ENCODE peak calls at places on chromosome 7, in five cellular contexts. W is heart left ventricle, C is Calu3, L is mucosa of descending colon, J is tibial nerve. E is an unnamed sample.
A peak's percentile ranks its signal among the peaks of the same experiment; 100 is the strongest.

GRCh38 chr7:83936056-83936703 is 258.4 kb downstream of the SEMA3A start:
- DNase-seq in W (peak; percentile 55), C (peak; percentile 56), L (peak; percentile 71), J (peak; percentile 50), E (peak; percentile 68)

GRCh38 chr7:27151341-27151944 is 940 bp downstream of the HOXA3 start:
- DNase-seq in W (peak; percentile 54), C (peak; percentile 50), L (no peak), J (no peak), E (peak; percentile 35)

GRCh38 chr7:55065511-55066229 is 46.9 kb downstream of the EGFR start:
- DNase-seq in W (no peak), C (peak; percentile 57), L (no peak), J (no peak), E (peak; percentile 16)

GRCh38 chr7:45031829-45032228 is 31.8 kb downstream of the CCM2 start:
- DNase-seq in W (no peak), C (no peak), L (no peak), J (no peak), E (no peak)

GRCh38 chr7:87574630-87575029 is 26.1 kb downstream of the ABCB1 start:
- DNase-seq in W (no peak), C (no peak), L (no peak), J (no peak), E (no peak)

GRCh38 chr7:36583318-36583717 is 141.0 kb downstream of the AOAH start:
- DNase-seq in W (no peak), C (no peak), L (no peak), J (no peak), E (no peak)

GRCh38 chr7:135168489-135169140 is 1.9 kb downstream of the CYREN start:
- DNase-seq in W (no peak), C (no peak), L (no peak), J (no peak), E (no peak)

GRCh38 chr7:94109556-94109955 is 105.4 kb upstream of the BET1 start:
- DNase-seq in W (no peak), C (no peak), L (no peak), J (no peak), E (no peak)

GRCh38 chr7:148894596-148894995 is 10.5 kb upstream of the EZH2 start:
- DNase-seq in W (no peak), C (no peak), L (no peak), J (no peak), E (no peak)

GRCh38 chr7:12320241-12320640 is 83.4 kb downstream of the VWDE start:
- DNase-seq in W (no peak), C (no peak), L (no peak), J (no peak), E (no peak)

GRCh38 chr7:147071536-147071935 is 954.9 kb downstream of the CNTNAP2 start:
- DNase-seq in W (no peak), C (no peak), L (no peak), J (no peak), E (no peak)

GRCh38 chr7:104976966-104977636 is 36.9 kb upstream of the KMT2E start:
- DNase-seq in W (no peak), C (no peak), L (no peak), J (no peak), E (no peak)

GRCh38 chr7:106329971-106330733 is 45.4 kb upstream of the NAMPT start:
- DNase-seq in W (no peak), C (peak; percentile 11), L (no peak), J (no peak), E (no peak)

GRCh38 chr7:92622680-92623079 is 32.5 kb upstream of the FAM133B start:
- DNase-seq in W (no peak), C (no peak), L (no peak), J (no peak), E (no peak)

GRCh38 chr7:155911471-155912105 is 99.3 kb upstream of the SHH start:
- DNase-seq in W (no peak), C (no peak), L (peak; percentile 29), J (no peak), E (no peak)

GRCh38 chr7:157932498-157933218 is 595.9 kb downstream of the DNAJB6 start:
- DNase-seq in W (no peak), C (no peak), L (no peak), J (no peak), E (no peak)

GRCh38 chr7:128137096-128137655 is 103.9 kb upstream of the LEP start:
- DNase-seq in W (no peak), C (no peak), L (no peak), J (no peak), E (no peak)

GRCh38 chr7:103093429-103093828 is 18.5 kb downstream of the ARMC10 start:
- DNase-seq in W (no peak), C (no peak), L (no peak), J (no peak), E (no peak)

DNA sequence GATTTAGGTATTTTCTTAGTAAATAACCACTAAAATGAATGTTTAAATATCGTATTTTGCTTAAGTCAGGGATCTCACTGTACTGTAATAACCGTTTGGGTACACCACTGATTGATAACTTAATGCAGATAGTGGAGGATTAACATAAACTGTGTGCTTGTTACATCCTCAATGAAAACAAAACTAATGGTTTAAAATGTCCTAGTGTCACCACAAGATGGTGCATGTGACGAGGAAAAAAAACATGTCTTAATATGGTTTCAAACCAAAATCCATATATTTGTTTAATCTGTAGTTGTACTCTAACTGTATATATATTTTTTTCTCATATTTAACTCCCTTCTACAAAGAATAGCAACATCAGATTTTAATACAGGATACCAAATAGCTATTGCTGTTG is 19.2 kb downstream of the ARMC10 start:
- DNase-seq in W (no peak), C (no peak), L (no peak), J (no peak), E (no peak)
- TF ChIP-seq CTCF in W (no peak), C (no peak), L (no peak), J (no peak), E (no peak)

GRCh38 chr7:21966271-21966670 is 20.6 kb upstream of the CDCA7L start:
- DNase-seq in W (no peak), C (no peak), L (no peak), J (no peak), E (no peak)
- TF ChIP-seq CTCF in W (no peak), C (no peak), L (no peak), J (no peak), E (no peak)

GRCh38 chr7:95469187-95469586 is 16.6 kb upstream of the ASB4 start:
- DNase-seq in W (no peak), C (no peak), L (no peak), J (no peak), E (no peak)
- TF ChIP-seq CTCF in W (no peak), C (no peak), L (no peak), J (no peak), E (no peak)

GRCh38 chr7:132558815-132559214 is 17.5 kb downstream of the PLXNA4 start:
- DNase-seq in W (no peak), C (no peak), L (no peak), J (no peak), E (no peak)
- TF ChIP-seq CTCF in W (no peak), C (no peak), L (no peak), J (no peak), E (no peak)

DNA sequence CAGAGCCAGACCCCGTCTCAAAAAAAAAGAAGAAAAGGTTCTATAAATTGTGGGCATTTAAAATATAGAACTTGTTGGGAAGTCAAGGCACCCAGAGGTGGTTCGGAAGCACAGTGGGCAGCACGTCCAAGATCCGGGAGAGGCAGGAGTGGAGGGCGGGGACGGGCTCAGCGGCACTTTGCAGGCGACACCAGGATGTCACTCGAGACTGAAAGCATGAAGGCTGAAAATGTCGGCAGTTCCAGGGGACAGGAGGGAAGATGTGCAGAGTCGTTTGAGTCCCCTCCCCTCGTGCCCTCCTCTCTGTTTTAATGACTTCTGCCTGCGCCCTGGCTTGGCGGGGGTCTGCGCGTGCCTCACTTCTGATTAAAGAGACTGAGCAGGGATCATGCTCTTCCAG is 30.6 kb downstream of the IQCE start:
- DNase-seq in W (no peak), C (no peak), L (no peak), J (no peak), E (no peak)
- TF ChIP-seq CTCF in W (no peak), C (no peak), L (no peak), J (no peak), E (no peak)

DNA sequence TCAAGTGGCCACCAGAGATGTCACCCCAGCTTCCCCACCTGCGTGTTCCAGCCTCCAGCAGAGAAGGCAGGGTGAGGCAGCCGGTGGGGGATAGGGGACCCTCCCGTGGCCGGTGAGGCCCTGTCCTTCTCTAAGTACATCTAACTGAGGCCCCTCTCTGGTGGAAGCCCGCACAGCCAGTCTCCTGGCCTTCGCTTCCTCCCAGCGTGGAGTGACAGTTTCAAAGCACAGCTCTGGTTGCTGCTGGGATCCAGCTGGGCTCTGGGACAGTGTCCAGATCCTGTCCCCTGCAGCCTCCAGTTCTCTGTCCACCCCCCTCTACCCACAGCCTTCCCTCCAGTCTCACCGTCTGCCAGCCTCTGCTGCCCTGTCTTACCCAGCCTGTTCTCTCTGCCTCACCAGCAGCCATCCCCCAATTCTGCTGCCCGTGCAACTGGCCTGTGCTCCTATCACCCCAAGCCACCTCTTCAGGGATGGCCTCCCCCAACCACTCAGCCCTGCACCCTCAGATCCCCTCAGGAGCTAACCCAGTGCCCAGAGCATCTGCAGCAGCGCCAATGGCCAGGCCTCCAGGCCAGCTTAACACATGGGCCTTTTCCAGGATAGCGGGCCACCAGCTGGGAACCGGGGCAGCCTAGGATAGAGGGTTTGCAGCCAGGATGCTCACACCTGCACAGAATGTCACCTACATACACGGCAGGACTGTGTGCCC is 16.3 kb upstream of the SH2B2 start:
- DNase-seq in W (no peak), C (no peak), L (no peak), J (no peak), E (no peak)
- TF ChIP-seq CTCF in W (no peak), C (no peak), L (no peak), J (no peak), E (no peak)

GRCh38 chr7:128311-129080 is 63.9 kb upstream of the FAM20C start:
- DNase-seq in W (no peak), C (no peak), L (no peak), J (no peak), E (no peak)
- TF ChIP-seq CTCF in W (no peak), C (no peak), L (no peak), J (no peak), E (no peak)

GRCh38 chr7:114405427-114405826 is 9.2 kb upstream of the FOXP2 start:
- DNase-seq in W (no peak), C (no peak), L (no peak), J (no peak), E (no peak)
- TF ChIP-seq CTCF in W (peak; percentile 38), C (peak; percentile 55), L (no peak), J (peak; percentile 42), E (peak; percentile 57)

DNA sequence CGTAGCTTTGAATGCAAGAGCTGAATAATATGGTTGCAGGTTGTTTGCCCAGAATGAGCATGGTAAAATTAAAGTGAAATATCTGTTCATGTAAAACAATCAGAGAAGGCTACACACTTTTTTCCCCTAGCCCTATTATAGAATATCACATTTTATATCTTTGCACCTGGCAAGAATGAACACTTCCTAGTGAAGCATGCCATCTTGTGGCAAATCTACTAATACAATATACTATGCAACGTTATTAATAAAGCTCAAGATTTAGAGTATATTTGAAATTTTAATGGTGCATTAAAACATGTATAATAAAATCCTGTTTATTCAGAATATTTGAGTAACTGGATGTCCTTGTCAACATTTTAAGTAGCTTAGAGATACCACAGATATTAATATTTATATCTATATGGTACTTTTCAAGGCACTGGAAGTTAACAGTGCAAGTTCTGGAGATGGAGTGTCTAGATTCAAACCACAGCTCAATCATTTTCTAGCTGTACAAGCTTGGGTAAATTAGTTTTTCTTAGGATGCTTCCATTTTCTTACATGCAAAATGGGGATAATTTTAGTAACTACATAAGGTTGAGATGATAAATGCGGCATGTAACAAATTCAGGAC is 643.1 kb upstream of the SEMA3D start:
- DNase-seq in W (no peak), C (no peak), L (peak; percentile 18), J (no peak), E (no peak)
- TF ChIP-seq CTCF in W (no peak), C (no peak), L (no peak), J (peak; percentile 29), E (no peak)

E was measured in nephron progenitor cell.